ENCODE peak calls at places on chromosomes 16 and 17, in nine cellular contexts. F, B, R, X, H, C, Z, J and U are unnamed samples.
A peak's percentile ranks its signal among the peaks of the same experiment; 100 is the strongest.

GRCh38 chr17:61149862-61150362 is 249.7 kb upstream of the TBX2 start:
- DNase-seq in H (no peak), F (no peak), B (no peak), C (peak; percentile 77), X (no peak), Z (no peak), R (no peak), J (no peak), U (peak; percentile 69)

GRCh38 chr17:33373209-33373608 is 80.1 kb upstream of the ASIC2 start:
- DNase-seq in R (no peak), H (no peak), F (no peak), B (no peak), C (no peak), J (no peak), X (no peak), Z (no peak), U (no peak)

GRCh38 chr16:54277845-54278703 is 8.5 kb downstream of the IRX3 start:
- DNase-seq in R (no peak), B (no peak), F (no peak), X (no peak), Z (no peak), C (peak; percentile 73), J (no peak), H (no peak), U (no peak)

GRCh38 chr17:74921045-74921681 is 1.9 kb downstream of the USH1G start:
- DNase-seq in F (no peak), B (no peak), H (no peak), X (no peak), R (no peak), Z (no peak), C (no peak), J (no peak), U (no peak)

GRCh38 chr16:57377080-57377841 is 5.0 kb downstream of the CX3CL1 start:
- DNase-seq in J (no peak), R (no peak), C (no peak), Z (no peak), H (no peak), X (no peak), F (no peak), B (no peak), U (peak; percentile 32)

GRCh38 chr16:50067290-50067853 is 1.6 kb downstream of the HEATR3 start:
- DNase-seq in Z (peak; percentile 12), J (no peak), B (peak; percentile 53), F (no peak), H (no peak), X (peak; percentile 68), R (peak; percentile 22), C (no peak), U (peak; percentile 34)

GRCh38 chr17:9887521-9887920 is 17.6 kb downstream of the RCVRN start:
- DNase-seq in X (no peak), Z (no peak), R (no peak), B (no peak), C (no peak), H (no peak), F (no peak), J (no peak), U (no peak)

GRCh38 chr17:72455562-72455961 is 334.7 kb downstream of the SOX9 start:
- DNase-seq in R (no peak), J (no peak), X (no peak), H (no peak), B (no peak), Z (no peak), C (no peak), F (no peak), U (no peak)

GRCh38 chr17:76189741-76190140 is 48.7 kb upstream of the FOXJ1 start:
- DNase-seq in H (no peak), Z (no peak), F (no peak), B (no peak), X (no peak), R (no peak), C (no peak), J (no peak), U (no peak)

GRCh38 chr16:65876624-65877023 is 489.9 kb upstream of the CDH5 start:
- DNase-seq in B (no peak), Z (no peak), J (no peak), H (no peak), R (no peak), F (no peak), X (no peak), C (no peak), U (no peak)

GRCh38 chr17:79045830-79046500 is 22.0 kb downstream of the C1QTNF1 start:
- DNase-seq in X (peak; percentile 61), J (peak; percentile 53), C (peak; percentile 58), R (peak; percentile 54), F (peak; percentile 93), Z (no peak), B (peak; percentile 55), H (peak; percentile 68), U (peak; percentile 85)

GRCh38 chr16:69772560-69773254 is 10.6 kb downstream of the WWP2 start:
- DNase-seq in J (no peak), F (no peak), H (no peak), R (no peak), C (no peak), B (no peak), X (no peak), Z (no peak), U (no peak)

GRCh38 chr17:376936-377863 is 24.6 kb upstream of the RPH3AL start:
- DNase-seq in X (no peak), C (peak; percentile 61), H (peak; percentile 92), J (no peak), Z (no peak), F (no peak), B (peak; percentile 27), R (no peak), U (peak; percentile 58)

GRCh38 chr17:35089846-35090193 is 26.3 kb upstream of the RFFL start:
- DNase-seq in J (no peak), R (no peak), H (peak; percentile 43), C (no peak), Z (no peak), X (peak; percentile 84), F (no peak), B (no peak), U (peak; percentile 77)

GRCh38 chr17:33284022-33284421 is 9.1 kb downstream of the ASIC2 start:
- DNase-seq in C (peak; percentile 78), F (peak; percentile 43), B (peak; percentile 76), J (no peak), H (peak; percentile 5), Z (peak; percentile 12), R (no peak), X (no peak), U (no peak)

GRCh38 chr17:55717898-55718735 is 4.5 kb downstream of the TMEM100 start:
- DNase-seq in C (peak; percentile 70), J (peak; percentile 33), B (peak; percentile 58), Z (peak; percentile 76), R (peak; percentile 65), H (peak; percentile 81), F (no peak), X (peak; percentile 70), U (peak; percentile 17)

GRCh38 chr17:28861393-28862203 is 6.8 kb downstream of the ERAL1 start:
- DNase-seq in X (no peak), H (no peak), R (no peak), J (no peak), B (no peak), Z (no peak), C (no peak), F (no peak), U (no peak)

GRCh38 chr17:82246365-82247174 is 17.7 kb downstream of the SLC16A3 start:
- DNase-seq in F (no peak), B (no peak), R (no peak), J (no peak), H (no peak), C (no peak), Z (no peak), X (peak; percentile 71), U (no peak)

GRCh38 chr17:49901460-49902331 is 53.8 kb upstream of the TAC4 start:
- DNase-seq in C (peak; percentile 38), H (no peak), X (no peak), F (no peak), R (peak; percentile 13), B (no peak), Z (no peak), J (no peak), U (peak; percentile 66)

GRCh38 chr16:80527297-80527696 is 13.5 kb upstream of the DYNLRB2 start:
- DNase-seq in H (peak; percentile 33), J (peak; percentile 19), R (peak; percentile 8), Z (no peak), F (no peak), B (no peak), C (no peak), X (peak; percentile 63), U (peak; percentile 43)

GRCh38 chr17:77164483-77165030 is 23.8 kb downstream of the SEC14L1 start:
- DNase-seq in R (no peak), H (no peak), C (peak; percentile 86), B (no peak), J (no peak), F (no peak), Z (no peak), X (no peak), U (no peak)

GRCh38 chr17:67520282-67520906 is 143.3 kb downstream of the PITPNC1 start:
- DNase-seq in H (no peak), X (no peak), Z (no peak), R (no peak), J (no peak), B (no peak), C (peak; percentile 26), F (no peak), U (no peak)

GRCh38 chr17:1040216-1040600 is 43.3 kb downstream of the TIMM22 start:
- DNase-seq in R (no peak), J (no peak), Z (no peak), F (no peak), C (no peak), X (no peak), B (no peak), H (no peak), U (no peak)

GRCh38 chr16:57471852-57472664 is 9.6 kb downstream of the POLR2C start:
- DNase-seq in B (no peak), C (no peak), Z (no peak), H (no peak), R (no peak), F (no peak), J (no peak), X (peak; percentile 80), U (peak; percentile 93)

GRCh38 chr16:68079616-68080344 is 5.4 kb upstream of the NFATC3 start:
- DNase-seq in Z (no peak), H (no peak), X (no peak), B (no peak), F (peak; percentile 91), C (no peak), J (peak; percentile 35), R (no peak), U (peak; percentile 86)

GRCh38 chr17:46911311-46911710 is 11.6 kb upstream of the GOSR2 start:
- DNase-seq in H (no peak), J (no peak), X (no peak), B (no peak), F (no peak), Z (no peak), C (no peak), R (no peak), U (no peak)

GRCh38 chr16:27428035-27428785 is 26.2 kb downstream of the IL21R start:
- DNase-seq in J (no peak), Z (no peak), R (no peak), X (peak; percentile 38), H (no peak), F (peak; percentile 45), C (no peak), B (no peak), U (no peak)

GRCh38 chr16:46808997-46809396 is 22.0 kb downstream of the C16orf87 start:
- DNase-seq in B (no peak), J (no peak), X (no peak), F (no peak), H (no peak), Z (no peak), C (no peak), R (no peak), U (no peak)

GRCh38 chr17:19702231-19702641 is 14.1 kb downstream of the SLC47A2 start:
- DNase-seq in Z (no peak), R (no peak), J (no peak), H (no peak), B (no peak), F (peak; percentile 30), C (no peak), X (peak; percentile 49), U (no peak)

GRCh38 chr17:41678907-41679739 is 9.6 kb upstream of the EIF1 start:
- DNase-seq in J (peak; percentile 39), R (no peak), H (peak; percentile 73), B (no peak), C (peak; percentile 56), Z (no peak), F (no peak), X (peak; percentile 68), U (no peak)

GRCh38 chr17:61144876-61145564 is 254.6 kb upstream of the TBX2 start:
- DNase-seq in X (no peak), C (no peak), F (no peak), H (no peak), Z (no peak), R (no peak), J (no peak), B (no peak), U (no peak)